ENCODE peak calls at places on chromosomes 4 and X, in six cellular contexts. One of them, this sample, is unnamed.

GRCh38 chr4:70902577-70903281 is 560 bp downstream of the MOB1B start:
- DNase-seq in NCI-H460: peak
- DNase-seq in KBM-7: peak
- DNase-seq in CD8-positive, alpha-beta memory T cell: no peak
- DNase-seq in activated T-helper 1 cell treated with anti-CD3 and anti-CD28 coated beads, Interleukin-12 subunit alpha, Interleukin-12 subunit beta, Interleukin-2, Interleukin-4 antibody, amounts not matched to agents 30 ng/mL and 10 ng/mL and 1 ng/mL, durations not matched to agents 14 hours and 24 hours and 36 hours: no peak
- DNase-seq in stimulated activated CD4-positive, alpha-beta T cell treated with anti-CD3 and anti-CD28 coated beads, Interleukin-1b, Interleukin-23, amount 100 ng/mL, for 24 hours: no peak
- DNase-seq in this sample: no peak

GRCh38 chr4:188911199-188911598 is 772.0 kb downstream of the TRIML1 start:
- DNase-seq in NCI-H460: no peak
- DNase-seq in KBM-7: no peak
- DNase-seq in CD8-positive, alpha-beta memory T cell: no peak
- DNase-seq in activated T-helper 1 cell treated with anti-CD3 and anti-CD28 coated beads, Interleukin-12 subunit alpha, Interleukin-12 subunit beta, Interleukin-2, Interleukin-4 antibody, amounts not matched to agents 30 ng/mL and 10 ng/mL and 1 ng/mL, durations not matched to agents 14 hours and 24 hours and 36 hours: no peak
- DNase-seq in stimulated activated CD4-positive, alpha-beta T cell treated with anti-CD3 and anti-CD28 coated beads, Interleukin-1b, Interleukin-23, amount 100 ng/mL, for 24 hours: no peak
- DNase-seq in this sample: no peak

GRCh38 chr4:137065306-137065705 is 467.0 kb downstream of the PCDH18 start:
- DNase-seq in NCI-H460: no peak
- DNase-seq in KBM-7: no peak
- DNase-seq in CD8-positive, alpha-beta memory T cell: no peak
- DNase-seq in activated T-helper 1 cell treated with anti-CD3 and anti-CD28 coated beads, Interleukin-12 subunit alpha, Interleukin-12 subunit beta, Interleukin-2, Interleukin-4 antibody, amounts not matched to agents 30 ng/mL and 10 ng/mL and 1 ng/mL, durations not matched to agents 14 hours and 24 hours and 36 hours: no peak
- DNase-seq in stimulated activated CD4-positive, alpha-beta T cell treated with anti-CD3 and anti-CD28 coated beads, Interleukin-1b, Interleukin-23, amount 100 ng/mL, for 24 hours: no peak
- DNase-seq in this sample: no peak

GRCh38 chr4:99763635-99764101 is 53.0 kb upstream of the DAPP1 start:
- DNase-seq in NCI-H460: peak
- DNase-seq in KBM-7: no peak
- DNase-seq in CD8-positive, alpha-beta memory T cell: no peak
- DNase-seq in activated T-helper 1 cell treated with anti-CD3 and anti-CD28 coated beads, Interleukin-12 subunit alpha, Interleukin-12 subunit beta, Interleukin-2, Interleukin-4 antibody, amounts not matched to agents 30 ng/mL and 10 ng/mL and 1 ng/mL, durations not matched to agents 14 hours and 24 hours and 36 hours: no peak
- DNase-seq in stimulated activated CD4-positive, alpha-beta T cell treated with anti-CD3 and anti-CD28 coated beads, Interleukin-1b, Interleukin-23, amount 100 ng/mL, for 24 hours: no peak
- DNase-seq in this sample: no peak

GRCh38 chr4:121989715-121990114 is 37.9 kb upstream of the TRPC3 start:
- DNase-seq in NCI-H460: peak
- DNase-seq in KBM-7: no peak
- DNase-seq in CD8-positive, alpha-beta memory T cell: no peak
- DNase-seq in activated T-helper 1 cell treated with anti-CD3 and anti-CD28 coated beads, Interleukin-12 subunit alpha, Interleukin-12 subunit beta, Interleukin-2, Interleukin-4 antibody, amounts not matched to agents 30 ng/mL and 10 ng/mL and 1 ng/mL, durations not matched to agents 14 hours and 24 hours and 36 hours: no peak
- DNase-seq in stimulated activated CD4-positive, alpha-beta T cell treated with anti-CD3 and anti-CD28 coated beads, Interleukin-1b, Interleukin-23, amount 100 ng/mL, for 24 hours: no peak
- DNase-seq in this sample: no peak

GRCh38 chrX:103774070-103774642 is 2.5 kb upstream of the PLP1 start:
- DNase-seq in NCI-H460: peak
- DNase-seq in KBM-7: peak
- DNase-seq in CD8-positive, alpha-beta memory T cell: no peak
- DNase-seq in activated T-helper 1 cell treated with anti-CD3 and anti-CD28 coated beads, Interleukin-12 subunit alpha, Interleukin-12 subunit beta, Interleukin-2, Interleukin-4 antibody, amounts not matched to agents 30 ng/mL and 10 ng/mL and 1 ng/mL, durations not matched to agents 14 hours and 24 hours and 36 hours: no peak
- DNase-seq in stimulated activated CD4-positive, alpha-beta T cell treated with anti-CD3 and anti-CD28 coated beads, Interleukin-1b, Interleukin-23, amount 100 ng/mL, for 24 hours: no peak
- DNase-seq in this sample: no peak

GRCh38 chr4:8192748-8193738 is 6.0 kb upstream of the SH3TC1 start:
- DNase-seq in NCI-H460: peak
- DNase-seq in KBM-7: peak
- DNase-seq in CD8-positive, alpha-beta memory T cell: peak
- DNase-seq in activated T-helper 1 cell treated with anti-CD3 and anti-CD28 coated beads, Interleukin-12 subunit alpha, Interleukin-12 subunit beta, Interleukin-2, Interleukin-4 antibody, amounts not matched to agents 30 ng/mL and 10 ng/mL and 1 ng/mL, durations not matched to agents 14 hours and 24 hours and 36 hours: no peak
- DNase-seq in stimulated activated CD4-positive, alpha-beta T cell treated with anti-CD3 and anti-CD28 coated beads, Interleukin-1b, Interleukin-23, amount 100 ng/mL, for 24 hours: no peak
- DNase-seq in this sample: no peak

GRCh38 chr4:75733369-75733768 is 9.0 kb downstream of the USO1 start:
- DNase-seq in NCI-H460: no peak
- DNase-seq in KBM-7: no peak
- DNase-seq in CD8-positive, alpha-beta memory T cell: no peak
- DNase-seq in activated T-helper 1 cell treated with anti-CD3 and anti-CD28 coated beads, Interleukin-12 subunit alpha, Interleukin-12 subunit beta, Interleukin-2, Interleukin-4 antibody, amounts not matched to agents 30 ng/mL and 10 ng/mL and 1 ng/mL, durations not matched to agents 14 hours and 24 hours and 36 hours: no peak
- DNase-seq in stimulated activated CD4-positive, alpha-beta T cell treated with anti-CD3 and anti-CD28 coated beads, Interleukin-1b, Interleukin-23, amount 100 ng/mL, for 24 hours: no peak
- DNase-seq in this sample: no peak

GRCh38 chrX:107826286-107827136 is 845 bp downstream of the MID2 start:
- DNase-seq in NCI-H460: no peak
- DNase-seq in KBM-7: peak
- DNase-seq in CD8-positive, alpha-beta memory T cell: peak
- DNase-seq in activated T-helper 1 cell treated with anti-CD3 and anti-CD28 coated beads, Interleukin-12 subunit alpha, Interleukin-12 subunit beta, Interleukin-2, Interleukin-4 antibody, amounts not matched to agents 30 ng/mL and 10 ng/mL and 1 ng/mL, durations not matched to agents 14 hours and 24 hours and 36 hours: peak
- DNase-seq in stimulated activated CD4-positive, alpha-beta T cell treated with anti-CD3 and anti-CD28 coated beads, Interleukin-1b, Interleukin-23, amount 100 ng/mL, for 24 hours: no peak
- DNase-seq in this sample: no peak

GRCh38 chr4:179751669-179752068 is 2309.4 kb upstream of the AGA start:
- DNase-seq in NCI-H460: no peak
- DNase-seq in KBM-7: no peak
- DNase-seq in CD8-positive, alpha-beta memory T cell: no peak
- DNase-seq in activated T-helper 1 cell treated with anti-CD3 and anti-CD28 coated beads, Interleukin-12 subunit alpha, Interleukin-12 subunit beta, Interleukin-2, Interleukin-4 antibody, amounts not matched to agents 30 ng/mL and 10 ng/mL and 1 ng/mL, durations not matched to agents 14 hours and 24 hours and 36 hours: no peak
- DNase-seq in stimulated activated CD4-positive, alpha-beta T cell treated with anti-CD3 and anti-CD28 coated beads, Interleukin-1b, Interleukin-23, amount 100 ng/mL, for 24 hours: no peak
- DNase-seq in this sample: no peak

GRCh38 chr4:1578968-1579833 is 104.9 kb downstream of the FAM53A start:
- DNase-seq in NCI-H460: peak
- DNase-seq in KBM-7: no peak
- DNase-seq in CD8-positive, alpha-beta memory T cell: peak
- DNase-seq in activated T-helper 1 cell treated with anti-CD3 and anti-CD28 coated beads, Interleukin-12 subunit alpha, Interleukin-12 subunit beta, Interleukin-2, Interleukin-4 antibody, amounts not matched to agents 30 ng/mL and 10 ng/mL and 1 ng/mL, durations not matched to agents 14 hours and 24 hours and 36 hours: peak
- DNase-seq in stimulated activated CD4-positive, alpha-beta T cell treated with anti-CD3 and anti-CD28 coated beads, Interleukin-1b, Interleukin-23, amount 100 ng/mL, for 24 hours: peak
- DNase-seq in this sample: no peak

GRCh38 chr4:47101453-47101852 is 70.1 kb downstream of the GABRB1 start:
- DNase-seq in NCI-H460: no peak
- DNase-seq in KBM-7: no peak
- DNase-seq in CD8-positive, alpha-beta memory T cell: no peak
- DNase-seq in activated T-helper 1 cell treated with anti-CD3 and anti-CD28 coated beads, Interleukin-12 subunit alpha, Interleukin-12 subunit beta, Interleukin-2, Interleukin-4 antibody, amounts not matched to agents 30 ng/mL and 10 ng/mL and 1 ng/mL, durations not matched to agents 14 hours and 24 hours and 36 hours: no peak
- DNase-seq in stimulated activated CD4-positive, alpha-beta T cell treated with anti-CD3 and anti-CD28 coated beads, Interleukin-1b, Interleukin-23, amount 100 ng/mL, for 24 hours: no peak
- DNase-seq in this sample: no peak

This sample was measured in NCI-H1048.